ENCODE peak calls at places on chromosomes 3 and 15, in six cellular contexts. J is AG08395; F is NCI-H748 treated with DMSO at 0.1 percent for 48 hours; M is fibroblast of pulmonary artery; Y is non-pigmented ciliary epithelial cell; X is stimulated activated CD8-positive, alpha-beta memory T cell treated with anti-CD3 and anti-CD28 coated beads, Interleukin-7, amount 100 ng/mL, for 4 hours. T is an unnamed sample.

GRCh38 chr3:130601662-130602061 is 84.7 kb downstream of the COL6A6 start:
- DNase-seq in X (no peak), Y (peak; percentile 27), F (no peak), J (no peak), M (no peak), T (no peak)

GRCh38 chr3:23270423-23270822 is 67.3 kb downstream of the UBE2E2 start:
- DNase-seq in J (no peak), F (no peak), X (no peak), M (no peak), Y (no peak), T (no peak)

GRCh38 chr15:98800437-98801233 is 152.3 kb downstream of the IGF1R start:
- DNase-seq in F (peak; percentile 9), J (peak; percentile 71), Y (peak; percentile 47), M (peak; percentile 96), X (no peak), T (peak; percentile 55)

GRCh38 chr3:48398701-48399386 is 26.8 kb downstream of the FBXW12 start:
- DNase-seq in F (no peak), Y (no peak), X (no peak), J (no peak), M (no peak), T (no peak)

GRCh38 chr15:74830868-74831267 is 4.4 kb downstream of the CPLX3 start:
- DNase-seq in F (no peak), M (no peak), X (no peak), J (peak; percentile 22), Y (no peak), T (no peak)

GRCh38 chr3:188476930-188477329 is 323.0 kb downstream of the LPP start:
- DNase-seq in J (no peak), Y (no peak), X (no peak), F (no peak), M (peak; percentile 16), T (no peak)

GRCh38 chr3:113436794-113437193 is 4.5 kb downstream of the CFAP44 start:
- DNase-seq in F (no peak), Y (peak; percentile 37), M (peak; percentile 54), X (no peak), J (peak; percentile 6), T (no peak)

GRCh38 chr15:67064607-67065530 is 533 bp upstream of the SMAD3 start:
- DNase-seq in F (no peak), M (no peak), J (peak; percentile 16), Y (no peak), X (peak; percentile 27), T (no peak)

GRCh38 chr3:110243081-110243480 is 828.5 kb upstream of the NECTIN3 start:
- DNase-seq in X (no peak), M (peak; percentile 86), Y (peak; percentile 55), F (no peak), J (no peak), T (no peak)

T was measured in NCI-H146.